ENCODE peak calls at places on chromosomes 13 and 19, in four cellular contexts. X is PC-9, Q is mesothelial cell of epicardium, G is right lobe of liver. E is an unnamed sample.

GRCh38 chr13:77372275-77372674 is 45.4 kb upstream of the MYCBP2 start:
- DNase-seq in Q (no peak), G (no peak), X (no peak), E (no peak)

GRCh38 chr13:84431646-84432045 is 549.4 kb upstream of the SLITRK1 start:
- DNase-seq in X (no peak), G (no peak), Q (no peak), E (no peak)

GRCh38 chr13:42152495-42152894 is 104.0 kb downstream of the DGKH start:
- DNase-seq in X (no peak), G (no peak), Q (no peak), E (no peak)

GRCh38 chr13:103976371-103976770 is 910.2 kb upstream of the SLC10A2 start:
- DNase-seq in X (no peak), G (no peak), Q (no peak), E (no peak)

GRCh38 chr13:114313061-114313860 is 1.0 kb upstream of the CHAMP1 start:
- DNase-seq in G (peak), Q (no peak), X (peak), E (no peak)

GRCh38 chr13:46475586-46475991 is 77.4 kb upstream of the LRCH1 start:
- DNase-seq in Q (no peak), G (no peak), X (no peak), E (no peak)

GRCh38 chr19:5354403-5354802 is 13.8 kb upstream of the PTPRS start:
- DNase-seq in Q (no peak), X (no peak), G (no peak), E (no peak)

GRCh38 chr13:32426981-32427851 is 714 bp downstream of the N4BP2L1 start:
- DNase-seq in G (peak), X (peak), Q (peak), E (peak)

GRCh38 chr13:97953376-97953970 is at the start of gene IPO5:
- DNase-seq in X (no peak), Q (no peak), G (no peak), E (no peak)

GRCh38 chr13:113801289-113801961 is 42.4 kb downstream of the TMEM255B start:
- DNase-seq in G (no peak), Q (no peak), X (no peak), E (no peak)

GRCh38 chr19:45440873-45441654 is 17.3 kb upstream of the ERCC1 start:
- DNase-seq in X (no peak), G (no peak), Q (no peak), E (no peak)

GRCh38 chr19:4523306-4524110 is 5.2 kb upstream of the PLIN4 start:
- DNase-seq in Q (no peak), X (peak), G (peak), E (no peak)

GRCh38 chr13:83085186-83085900 is 796.9 kb downstream of the SLITRK1 start:
- DNase-seq in G (no peak), Q (no peak), X (no peak), E (no peak)

GRCh38 chr13:26133851-26134250 is 82.0 kb upstream of the SHISA2 start:
- DNase-seq in Q (no peak), X (no peak), G (no peak), E (no peak)

GRCh38 chr19:58003153-58003828 is 671 bp upstream of the ZNF606 start:
- DNase-seq in G (no peak), X (no peak), Q (no peak), E (no peak)

DNA sequence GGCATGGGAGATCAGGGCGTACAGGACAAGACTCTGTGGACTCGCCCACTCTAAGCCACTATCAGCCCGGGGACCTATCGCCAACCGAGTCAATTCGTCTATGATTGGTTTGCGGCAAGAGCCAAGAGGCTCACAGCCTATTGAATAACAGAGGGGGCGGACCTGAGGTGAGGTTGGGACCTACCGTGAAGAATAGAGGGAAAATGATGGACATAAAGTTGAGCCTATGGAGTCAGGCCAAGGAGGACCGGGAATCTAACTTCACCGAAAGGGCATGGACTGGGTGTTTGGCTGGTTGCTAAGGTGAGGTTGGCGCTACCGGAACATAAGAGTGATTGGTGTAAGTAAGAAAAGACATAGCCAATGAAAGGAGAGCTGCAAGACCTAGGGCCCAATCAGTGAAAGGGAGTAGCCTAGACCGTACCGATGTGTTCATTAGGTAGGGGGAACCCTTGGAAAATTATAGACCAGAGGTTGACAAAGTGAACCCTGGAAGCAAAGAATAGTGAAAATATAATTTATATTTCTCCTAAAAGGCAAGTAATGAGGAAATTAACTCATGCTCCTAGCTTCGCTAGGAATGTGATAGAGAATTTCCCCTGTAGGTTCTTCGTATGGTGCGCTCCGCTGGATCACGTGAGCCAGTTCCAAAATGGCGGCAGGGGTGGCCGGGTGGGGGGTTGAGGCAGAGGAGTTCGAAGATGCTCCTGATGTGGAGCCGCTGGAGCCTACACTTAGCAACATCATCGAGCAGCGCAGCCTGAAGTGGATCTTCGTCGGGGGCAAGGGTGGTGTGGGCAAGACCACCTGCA is at the start of gene GET3:
- DNase-seq in Q (peak), X (peak), G (peak), E (peak)
- TF ChIP-seq CTCF in Q (no peak), X (no peak), G (no peak), E (no peak)

GRCh38 chr13:23160241-23161175 is 20.3 kb upstream of the SGCG start:
- DNase-seq in X (no peak), G (no peak), Q (peak), E (no peak)
- TF ChIP-seq CTCF in X (no peak), G (no peak), Q (no peak), E (no peak)

GRCh38 chr19:10981496-10981895 is 20.7 kb downstream of the SMARCA4 start:
- DNase-seq in Q (no peak), G (no peak), X (no peak), E (no peak)

GRCh38 chr19:10976200-10976892 is 15.5 kb downstream of the SMARCA4 start:
- DNase-seq in Q (no peak), G (no peak), X (no peak), E (no peak)

GRCh38 chr19:10977773-10978155 is 16.9 kb downstream of the SMARCA4 start:
- DNase-seq in G (no peak), X (no peak), Q (no peak), E (no peak)

GRCh38 chr19:10984166-10984735 is 23.4 kb downstream of the SMARCA4 start:
- DNase-seq in Q (no peak), G (no peak), X (no peak), E (no peak)

GRCh38 chr19:10979950-10980349 is 19.1 kb downstream of the SMARCA4 start:
- DNase-seq in Q (no peak), G (no peak), X (no peak), E (no peak)
- TF ChIP-seq CTCF in Q (no peak), G (no peak), X (no peak), E (no peak)

DNA sequence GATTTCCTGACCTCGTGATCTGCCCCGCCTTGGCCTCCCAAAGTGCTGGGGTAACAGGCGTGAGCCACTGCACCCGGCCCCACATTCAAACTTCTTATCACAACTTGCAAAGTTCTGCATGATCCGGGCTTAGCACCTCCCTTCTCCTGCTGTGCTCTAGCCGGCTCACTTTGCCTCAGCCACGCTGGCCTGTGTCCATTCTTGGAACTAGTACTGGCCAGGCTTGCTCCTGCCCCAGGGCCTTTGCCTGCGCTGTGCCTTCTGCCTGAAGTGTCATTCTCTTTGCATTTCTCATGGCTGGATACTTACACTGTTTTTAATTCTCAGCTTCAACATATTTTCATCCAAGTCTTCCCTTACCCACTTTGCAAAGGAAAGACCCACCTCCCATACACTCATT is 29.9 kb downstream of the CACNG6 start:
- DNase-seq in Q (no peak), X (no peak), G (no peak), E (no peak)
- TF ChIP-seq CTCF in Q (no peak), X (no peak), G (no peak), E (no peak)

GRCh38 chr13:52743988-52744387 is 4.4 kb upstream of the CNMD start:
- DNase-seq in G (no peak), Q (no peak), X (no peak), E (no peak)
- TF ChIP-seq CTCF in G (no peak), Q (no peak), X (peak), E (no peak)

GRCh38 chr13:51731759-51732158 is 72.2 kb downstream of the DHRS12 start:
- DNase-seq in X (no peak), G (no peak), Q (no peak), E (no peak)
- TF ChIP-seq CTCF in X (peak), G (peak), Q (no peak), E (no peak)

DNA sequence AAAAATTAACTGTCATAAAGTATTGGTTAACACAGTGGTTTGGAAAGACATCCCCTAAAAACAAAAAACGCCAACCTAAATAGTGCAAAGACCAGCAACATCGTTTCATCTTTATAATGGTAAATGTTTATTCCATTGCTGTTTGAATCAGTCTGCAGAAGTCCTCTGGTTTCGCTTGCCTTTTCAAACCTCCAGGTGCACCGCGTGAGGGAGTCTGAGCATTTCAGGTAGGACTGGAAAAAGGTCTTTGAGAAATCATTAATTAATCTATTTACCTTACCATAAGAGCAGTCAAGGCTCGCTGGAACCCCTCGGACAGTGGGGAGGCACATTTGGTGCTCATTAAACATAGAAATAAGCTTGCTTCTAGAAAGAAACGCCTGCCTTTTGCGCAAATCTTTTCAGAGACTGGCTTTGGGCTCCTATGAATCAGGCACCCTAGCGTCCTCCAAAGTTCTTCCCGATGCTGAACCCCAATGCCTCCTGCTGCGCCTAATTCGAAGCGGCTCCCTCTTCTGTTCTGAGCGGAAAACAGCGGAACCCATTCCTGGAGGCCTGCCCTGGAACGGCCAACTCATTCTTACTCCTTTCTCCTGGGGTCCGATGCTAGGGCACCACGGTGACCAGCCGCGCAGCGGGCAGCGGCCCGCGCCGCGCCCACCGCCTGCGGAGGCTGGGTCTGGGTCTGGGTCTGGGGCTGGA is 942 bp upstream of the MTUS2 start:
- DNase-seq in Q (no peak), G (peak), X (no peak), E (no peak)
- TF ChIP-seq CTCF in Q (no peak), G (no peak), X (no peak), E (no peak)

E was measured in activated B cell treated with CpG ODN at 0.5 μM for 24 hours.